ENCODE peak calls at places on chromosomes 5 and 9, in five cellular contexts. I is CD4-positive, alpha-beta memory T cell; A is body of pancreas; E is A549; O is cardiac muscle cell. N is an unnamed sample.

GRCh38 chr5:95673076-95673475 is 9.7 kb downstream of the SPATA9 start:
- DNase-seq in I (no peak), A (peak), E (no peak), O (peak), N (no peak)

GRCh38 chr5:153546566-153546965 is 56.1 kb downstream of the GRIA1 start:
- DNase-seq in I (no peak), A (no peak), E (no peak), O (peak), N (no peak)

GRCh38 chr5:40915341-40915926 is 6.1 kb downstream of the C7 start:
- DNase-seq in I (no peak), A (no peak), E (no peak), O (peak), N (no peak)

GRCh38 chr5:285991-286557 is 14.6 kb downstream of the PDCD6 start:
- DNase-seq in I (no peak), A (no peak), E (no peak), O (no peak), N (no peak)

GRCh38 chr5:134845335-134845851 is 375 bp upstream of the C5orf24 start:
- DNase-seq in I (no peak), A (no peak), E (no peak), O (peak), N (no peak)

GRCh38 chr5:108661590-108662219 is 86.0 kb upstream of the FER start:
- DNase-seq in I (no peak), A (no peak), E (no peak), O (peak), N (peak)

GRCh38 chr5:171627936-171628335 is 157.7 kb upstream of the SMIM23 start:
- DNase-seq in I (no peak), A (no peak), E (no peak), O (no peak), N (no peak)

GRCh38 chr9:78866228-78867132 is 569.6 kb downstream of the PSAT1 start:
- DNase-seq in I (no peak), A (no peak), E (peak), O (peak), N (peak)

GRCh38 chr9:79684711-79685575 is 113.2 kb downstream of the TLE4 start:
- DNase-seq in I (no peak), A (no peak), E (no peak), O (no peak), N (no peak)

GRCh38 chr9:135504262-135505229 is 4.1 kb downstream of the MRPS2 start:
- DNase-seq in I (peak), A (peak), E (peak), O (peak), N (no peak)

GRCh38 chr9:122347348-122348287 is 23.2 kb upstream of the PTGS1 start:
- DNase-seq in I (no peak), A (no peak), E (peak), O (peak), N (no peak)

GRCh38 chr5:14914193-14914592 is 42.6 kb upstream of the ANKH start:
- DNase-seq in I (no peak), A (no peak), E (no peak), O (no peak), N (no peak)

GRCh38 chr9:81456431-81456970 is 232.8 kb downstream of the TLE1 start:
- DNase-seq in I (no peak), A (no peak), E (no peak), O (peak), N (no peak)

GRCh38 chr5:52283221-52283620 is 504.5 kb upstream of the ITGA1 start:
- DNase-seq in I (no peak), A (peak), E (no peak), O (no peak), N (peak)

GRCh38 chr5:168651654-168652053 is 72.5 kb upstream of the PANK3 start:
- DNase-seq in I (no peak), A (no peak), E (peak), O (peak), N (no peak)

GRCh38 chr9:137761032-137761431 is 116.5 kb upstream of the CACNA1B start:
- DNase-seq in I (peak), A (no peak), E (no peak), O (no peak), N (no peak)

GRCh38 chr5:115471674-115472073 is 72.9 kb downstream of the FEM1C start:
- DNase-seq in I (no peak), A (no peak), E (no peak), O (peak), N (no peak)

GRCh38 chr5:586751-587285 is 25.3 kb upstream of the CEP72 start:
- DNase-seq in I (no peak), A (peak), E (peak), O (no peak), N (no peak)

GRCh38 chr5:159807586-159807985 is 108.7 kb upstream of the ADRA1B start:
- DNase-seq in I (no peak), A (no peak), E (no peak), O (no peak), N (no peak)

GRCh38 chr5:52727568-52727967 is 60.1 kb upstream of the ITGA1 start:
- DNase-seq in I (no peak), A (peak), E (no peak), O (peak), N (peak)

GRCh38 chr5:116574682-116575634 is at the start of gene SEMA6A:
- DNase-seq in I (peak), A (peak), E (peak), O (peak), N (peak)

GRCh38 chr5:174145821-174146220 is 100.3 kb downstream of the NSG2 start:
- DNase-seq in I (no peak), A (no peak), E (no peak), O (peak), N (no peak)

GRCh38 chr9:87569008-87569908 is 71.6 kb downstream of the DAPK1 start:
- DNase-seq in I (no peak), A (peak), E (no peak), O (peak), N (no peak)

GRCh38 chr9:79220246-79220645 is 351.5 kb upstream of the TLE4 start:
- DNase-seq in I (no peak), A (no peak), E (no peak), O (peak), N (no peak)

GRCh38 chr5:169190860-169191259 is 110.1 kb downstream of the SLIT3 start:
- DNase-seq in I (no peak), A (no peak), E (no peak), O (peak), N (no peak)

GRCh38 chr9:73011346-73011745 is 58.5 kb upstream of the ALDH1A1 start:
- DNase-seq in I (no peak), A (no peak), E (no peak), O (peak), N (no peak)

GRCh38 chr9:87111010-87111409 is 163.7 kb upstream of the GAS1 start:
- DNase-seq in I (no peak), A (no peak), E (no peak), O (no peak), N (no peak)

DNA sequence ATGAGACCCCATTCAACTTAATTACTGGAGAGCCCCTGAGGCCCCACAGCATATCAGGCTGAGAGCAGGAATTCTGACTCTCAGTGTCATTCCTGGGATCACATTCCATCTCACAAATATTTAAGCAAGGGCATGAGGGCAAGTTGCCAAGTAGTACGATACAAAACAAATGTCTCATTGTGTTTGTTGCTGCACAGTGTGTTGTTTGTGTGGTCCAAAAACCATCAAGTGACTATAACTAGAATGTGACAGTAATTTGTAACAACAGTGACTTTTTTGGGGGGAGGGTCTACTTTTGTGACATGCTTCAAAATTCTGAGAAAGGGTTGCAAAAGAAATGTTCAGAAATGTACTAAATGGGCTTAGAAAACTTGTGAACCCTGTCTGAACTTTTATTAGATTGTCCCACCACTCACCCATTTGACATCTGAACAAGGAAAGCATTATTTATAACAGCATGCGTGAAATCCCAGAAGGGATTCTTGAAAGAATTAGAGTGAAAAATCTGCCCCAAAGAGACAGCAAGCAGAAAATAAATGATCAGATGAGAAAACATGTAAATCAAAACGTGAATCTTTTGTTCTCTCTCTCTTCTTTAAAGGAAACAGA is 347.0 kb downstream of the NTRK2 start:
- DNase-seq in I (no peak), A (peak), E (no peak), O (no peak), N (no peak)
- H3K27ac ChIP-seq in I (no peak), A (peak), E (no peak), O (no peak), N (no peak)

GRCh38 chr9:35771079-35771441 is 17.0 kb upstream of the MSMP start:
- DNase-seq in I (no peak), A (peak), E (no peak), O (no peak), N (no peak)
- H3K27ac ChIP-seq in I (no peak), A (peak), E (no peak), O (no peak), N (peak)

GRCh38 chr9:104941597-104941996 is 13.6 kb upstream of the ABCA1 start:
- DNase-seq in I (no peak), A (no peak), E (no peak), O (no peak), N (no peak)
- H3K27ac ChIP-seq in I (no peak), A (no peak), E (no peak), O (no peak), N (no peak)

GRCh38 chr5:137752873-137753226 is 1.3 kb downstream of the HNRNPA0 start:
- DNase-seq in I (no peak), A (no peak), E (no peak), O (peak), N (no peak)
- H3K27ac ChIP-seq in I (peak), A (peak), E (peak), O (peak), N (peak)

GRCh38 chr9:88988796-88989641 is 2.2 kb upstream of the S1PR3 start:
- DNase-seq in I (no peak), A (no peak), E (no peak), O (peak), N (peak)
- H3K27ac ChIP-seq in I (no peak), A (no peak), E (no peak), O (no peak), N (no peak)